ENCODE peak calls at places on chromosome 6, in seven cellular contexts. N, Z, A, X, C, R and K are unnamed samples.

GRCh38 chr6:127748290-127748689 is 152.6 kb downstream of the THEMIS start:
- DNase-seq in N (no peak), Z (no peak), A (no peak), X (no peak), C (no peak), R (no peak), K (no peak)

GRCh38 chr6:38269773-38270172 is 370.0 kb downstream of the BTBD9 start:
- DNase-seq in N (no peak), Z (no peak), A (no peak), X (no peak), C (no peak), R (no peak), K (peak; percentile 4)

GRCh38 chr6:12866422-12867029 is 150.0 kb downstream of the PHACTR1 start:
- DNase-seq in N (no peak), Z (no peak), A (no peak), X (no peak), C (no peak), R (no peak), K (no peak)

GRCh38 chr6:106511274-106512047 is 117.8 kb downstream of the RTN4IP1 start:
- DNase-seq in N (no peak), Z (peak; percentile 72), A (peak; percentile 81), X (peak; percentile 65), C (peak; percentile 63), R (peak; percentile 91), K (peak; percentile 83)

GRCh38 chr6:149929422-149929821 is 6.5 kb upstream of the RAET1G start:
- DNase-seq in N (no peak), Z (peak; percentile 35), A (peak; percentile 81), X (no peak), C (no peak), R (no peak), K (peak; percentile 39)

GRCh38 chr6:16822529-16822928 is 61.3 kb upstream of the ATXN1 start:
- DNase-seq in N (no peak), Z (no peak), A (no peak), X (no peak), C (no peak), R (no peak), K (no peak)

GRCh38 chr6:157990321-157991066 is 8.8 kb downstream of the SYNJ2 start:
- DNase-seq in N (no peak), Z (no peak), A (no peak), X (no peak), C (peak; percentile 33), R (peak; percentile 74), K (no peak)

GRCh38 chr6:108562503-108562993 is 1.8 kb downstream of the FOXO3 start:
- DNase-seq in N (peak; percentile 64), Z (peak; percentile 66), A (peak; percentile 95), X (peak; percentile 62), C (peak; percentile 76), R (peak; percentile 84), K (peak; percentile 71)

GRCh38 chr6:235763-236360 is 56.4 kb upstream of the DUSP22 start:
- DNase-seq in N (no peak), Z (no peak), A (peak; percentile 44), X (no peak), C (peak; percentile 37), R (no peak), K (peak; percentile 25)

GRCh38 chr6:116096979-116097816 is 3.5 kb upstream of the NT5DC1 start:
- DNase-seq in N (no peak), Z (no peak), A (no peak), X (no peak), C (no peak), R (no peak), K (peak; percentile 57)

GRCh38 chr6:125611573-125612399 is 137.6 kb upstream of the HEY2 start:
- DNase-seq in N (no peak), Z (peak; percentile 49), A (peak; percentile 63), X (peak; percentile 51), C (peak; percentile 41), R (no peak), K (no peak)

GRCh38 chr6:142822383-142822782 is 122.6 kb downstream of the HIVEP2 start:
- DNase-seq in N (no peak), Z (no peak), A (no peak), X (no peak), C (no peak), R (no peak), K (no peak)

GRCh38 chr6:121851056-121851455 is 415.6 kb downstream of the GJA1 start:
- DNase-seq in N (no peak), Z (no peak), A (peak; percentile 64), X (no peak), C (peak; percentile 35), R (no peak), K (peak; percentile 35)

GRCh38 chr6:56364482-56365313 is 117.3 kb upstream of the COL21A1 start:
- DNase-seq in N (no peak), Z (no peak), A (no peak), X (no peak), C (peak; percentile 88), R (no peak), K (peak; percentile 83)

GRCh38 chr6:115896538-115897129 is 164.1 kb downstream of the FRK start:
- DNase-seq in N (no peak), Z (no peak), A (no peak), X (no peak), C (peak; percentile 16), R (no peak), K (peak; percentile 64)

GRCh38 chr6:77926198-77926752 is 273.4 kb downstream of the MEI4 start:
- DNase-seq in N (no peak), Z (no peak), A (no peak), X (no peak), C (no peak), R (no peak), K (no peak)

GRCh38 chr6:165468836-165469235 is 159.4 kb upstream of the C6orf118 start:
- DNase-seq in N (no peak), Z (no peak), A (no peak), X (no peak), C (peak; percentile 17), R (no peak), K (no peak)

GRCh38 chr6:52664185-52664990 is 6.5 kb upstream of the TMEM14A start:
- DNase-seq in N (peak; percentile 89), Z (peak; percentile 95), A (peak; percentile 98), X (peak; percentile 94), C (peak; percentile 94), R (peak; percentile 91), K (peak; percentile 96)

GRCh38 chr6:52663120-52663934 is 7.6 kb upstream of the TMEM14A start:
- DNase-seq in N (no peak), Z (no peak), A (peak; percentile 61), X (no peak), C (peak; percentile 65), R (no peak), K (peak; percentile 80)

GRCh38 chr6:52662031-52662430 is 8.9 kb upstream of the TMEM14A start:
- DNase-seq in N (no peak), Z (no peak), A (no peak), X (no peak), C (no peak), R (no peak), K (no peak)

GRCh38 chr6:52664991-52665686 is 5.8 kb upstream of the TMEM14A start:
- DNase-seq in N (no peak), Z (no peak), A (peak; percentile 51), X (no peak), C (no peak), R (no peak), K (peak; percentile 44)

DNA sequence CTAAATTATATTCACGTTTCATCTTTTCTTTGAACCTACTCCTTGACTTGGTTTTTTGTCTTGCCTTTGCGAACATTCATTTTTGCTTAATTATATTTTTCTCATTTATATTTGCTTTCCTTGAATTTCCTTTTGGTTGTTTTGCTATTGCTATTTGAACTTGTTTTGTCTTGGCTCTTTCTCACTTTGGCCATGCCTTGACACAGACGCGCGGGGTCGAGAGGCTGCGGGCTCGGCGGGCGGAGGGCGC is 7.1 kb upstream of the TMEM14A start:
- DNase-seq in N (no peak), Z (no peak), A (no peak), X (no peak), C (no peak), R (no peak), K (no peak)
- H3K27ac ChIP-seq in N (peak overlapping the region; percentile 76), Z (no peak overlapping the region), A (no peak overlapping the region), X (no peak overlapping the region), C (peak overlapping the region; percentile 60), R (peak overlapping the region; percentile 77), K (peak overlapping the region; percentile 7)

GRCh38 chr6:26016326-26017275 is 54.0 kb downstream of the TRIM38 start:
- DNase-seq in N (peak; percentile 75), Z (no peak), A (peak; percentile 50), X (peak; percentile 59), C (peak; percentile 48), R (no peak), K (peak; percentile 55)

GRCh38 chr6:26020291-26020982 is 57.8 kb downstream of the TRIM38 start:
- DNase-seq in N (peak; percentile 73), Z (peak; percentile 80), A (peak; percentile 87), X (peak; percentile 85), C (peak; percentile 89), R (peak; percentile 93), K (peak; percentile 92)

GRCh38 chr6:26020983-26021349 is 58.4 kb downstream of the TRIM38 start:
- DNase-seq in N (peak; percentile 56), Z (peak; percentile 76), A (peak; percentile 83), X (peak; percentile 80), C (peak; percentile 75), R (peak; percentile 88), K (peak; percentile 81)

GRCh38 chr6:26019261-26019845 is 56.8 kb downstream of the TRIM38 start:
- DNase-seq in N (no peak), Z (no peak), A (no peak), X (no peak), C (no peak), R (no peak), K (no peak)

GRCh38 chr6:26017567-26017966 is 55.0 kb downstream of the TRIM38 start:
- DNase-seq in N (peak; percentile 67), Z (no peak), A (peak; percentile 77), X (peak; percentile 90), C (peak; percentile 95), R (peak; percentile 81), K (peak; percentile 96)
- H3K27ac ChIP-seq in N (peak overlapping the region; percentile 92), Z (no peak overlapping the region), A (no peak overlapping the region), X (peak overlapping the region; percentile 92), C (peak overlapping the region; percentile 62), R (peak overlapping the region; percentile 70), K (peak overlapping the region; percentile 79)

GRCh38 chr6:5457983-5458683 is 196.8 kb downstream of the FARS2 start:
- DNase-seq in N (no peak), Z (no peak), A (no peak), X (peak; percentile 48), C (no peak), R (no peak), K (peak; percentile 39)
- H3K27ac ChIP-seq in N (no peak overlapping the region), Z (no peak overlapping the region), A (no peak overlapping the region), X (no peak overlapping the region), C (no peak overlapping the region), R (no peak overlapping the region), K (no peak overlapping the region)

DNA sequence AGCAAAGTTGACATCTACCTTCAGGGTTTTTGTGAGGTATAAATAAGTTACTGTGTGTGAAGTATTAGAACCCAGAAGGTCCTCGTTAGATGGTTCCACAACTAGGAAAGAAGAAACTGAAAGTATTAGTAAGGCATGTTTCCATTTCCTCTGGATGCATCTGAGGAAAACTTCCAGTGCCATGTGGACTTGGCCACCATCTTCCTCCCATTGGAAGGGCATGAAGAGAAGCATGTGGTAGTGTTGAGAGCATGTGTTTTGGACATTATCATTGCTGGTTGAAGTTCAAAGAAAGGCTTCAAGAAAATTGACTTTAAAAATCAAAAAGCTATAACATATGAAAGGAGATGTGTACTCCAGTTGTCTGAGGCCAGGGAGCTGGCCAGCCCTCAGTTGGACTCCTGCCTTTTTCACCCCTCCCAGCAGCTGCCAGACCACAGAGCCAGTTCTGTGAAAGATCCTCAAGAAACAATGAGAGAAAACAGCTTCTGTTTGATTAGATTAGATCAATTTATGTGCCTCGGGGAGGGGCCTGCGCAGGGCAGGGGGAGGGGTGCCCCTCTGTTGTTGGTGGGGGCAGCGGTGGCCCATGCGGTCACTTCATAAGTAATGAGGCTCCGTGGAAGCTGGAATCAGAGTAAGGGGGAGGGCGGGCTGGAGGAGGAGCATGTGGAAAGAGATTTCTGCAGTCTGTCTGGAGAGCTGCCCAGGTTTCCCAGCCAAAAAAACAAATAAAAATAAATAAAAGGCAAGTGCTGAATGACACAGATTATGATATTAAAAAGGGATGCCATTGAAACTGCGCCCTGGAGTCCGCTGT is 154.0 kb downstream of the JARID2 start:
- DNase-seq in N (peak; percentile 78), Z (peak; percentile 72), A (peak; percentile 69), X (peak; percentile 73), C (peak; percentile 79), R (no peak), K (peak; percentile 78)
- H3K27ac ChIP-seq in N (peak overlapping the region; percentile 82), Z (no peak overlapping the region), A (peak overlapping the region; percentile 59), X (no peak overlapping the region), C (peak overlapping the region; percentile 28), R (peak overlapping the region; percentile 55), K (peak overlapping the region; percentile 17)